ENCODE peak calls at places on chromosomes 3 and 15, in seven cellular contexts. L, G, E, Y, N, F and M are unnamed samples.

GRCh38 chr15:51093865-51094605 is 671 bp downstream of the TNFAIP8L3 start:
- DNase-seq in L (no peak), N (peak), G (no peak), Y (peak), E (no peak), F (no peak), M (peak)

GRCh38 chr15:77599899-77600298 is 32.8 kb downstream of the LINGO1 start:
- DNase-seq in N (no peak), F (peak), L (no peak), Y (no peak), G (peak), E (peak), M (peak)

GRCh38 chr15:98954411-98954810 is 53.2 kb downstream of the PGPEP1L start:
- DNase-seq in F (peak), N (no peak), Y (peak), L (no peak), G (peak), E (no peak), M (no peak)

GRCh38 chr3:36302626-36303025 is 77.7 kb upstream of the STAC start:
- DNase-seq in G (no peak), E (no peak), F (no peak), L (no peak), Y (no peak), N (no peak), M (no peak)

GRCh38 chr3:64872385-64872784 is 184.6 kb upstream of the ADAMTS9 start:
- DNase-seq in F (no peak), G (no peak), Y (no peak), E (no peak), N (no peak), L (no peak), M (no peak)

GRCh38 chr3:81758275-81758674 is 3.2 kb downstream of the GBE1 start:
- DNase-seq in N (no peak), Y (no peak), F (no peak), G (peak), E (no peak), L (no peak), M (no peak)

GRCh38 chr15:96066126-96066525 is 264.4 kb upstream of the NR2F2 start:
- DNase-seq in L (no peak), N (no peak), F (no peak), G (no peak), Y (no peak), E (no peak), M (no peak)

GRCh38 chr3:129228891-129229585 is 20.4 kb upstream of the COPG1 start:
- DNase-seq in E (peak), N (peak), G (peak), F (peak), L (no peak), Y (peak), M (peak)

GRCh38 chr3:80559701-80560100 is 791.9 kb upstream of the ROBO1 start:
- DNase-seq in G (no peak), L (no peak), N (no peak), Y (no peak), E (no peak), F (no peak), M (peak)

GRCh38 chr15:34892963-34893591 is 76.5 kb downstream of the AQR start:
- DNase-seq in G (no peak), N (no peak), E (peak), Y (no peak), L (no peak), F (no peak), M (peak)

GRCh38 chr3:146078031-146078430 is 83.0 kb downstream of the PLOD2 start:
- DNase-seq in E (no peak), G (peak), N (no peak), F (no peak), L (no peak), Y (no peak), M (no peak)

GRCh38 chr3:13852638-13853009 is 27.2 kb downstream of the WNT7A start:
- DNase-seq in E (no peak), F (no peak), Y (no peak), N (no peak), L (no peak), G (no peak), M (no peak)

GRCh38 chr15:67146214-67146613 is 80.8 kb downstream of the SMAD3 start:
- DNase-seq in F (peak), N (no peak), Y (no peak), L (no peak), E (no peak), G (peak), M (no peak)

GRCh38 chr3:62164746-62165145 is 208.6 kb downstream of the FEZF2 start:
- DNase-seq in F (no peak), N (no peak), E (no peak), G (no peak), Y (no peak), L (no peak), M (no peak)
- H2BK120ac ChIP-seq in F (no peak), N (no peak), E (no peak), G (no peak), Y (no peak), L (no peak), M (no peak)

DNA sequence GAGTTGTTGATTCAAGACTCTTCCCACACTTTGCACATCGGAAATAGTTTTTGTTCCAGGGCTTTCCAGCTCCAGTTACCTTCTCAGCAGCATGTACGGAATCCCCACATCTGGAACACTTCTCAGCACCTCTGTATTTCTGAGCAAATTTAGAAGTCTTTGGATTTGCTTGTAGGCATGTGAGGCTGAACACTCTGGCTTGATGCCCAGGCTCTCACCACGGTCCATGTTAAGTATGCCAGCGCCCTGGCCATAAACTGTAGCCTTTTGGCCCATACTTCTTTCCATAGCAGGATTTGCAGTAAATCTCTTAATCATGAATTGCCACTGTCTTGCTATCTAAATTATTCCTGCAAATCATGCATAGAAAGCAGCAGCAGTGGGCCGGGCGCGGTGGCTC is 24.4 kb downstream of the ATP2C1 start:
- DNase-seq in Y (no peak), G (no peak), N (no peak), L (no peak), F (no peak), E (no peak), M (no peak)
- H2BK120ac ChIP-seq in Y (no peak), G (no peak), N (no peak), L (no peak), F (no peak), E (no peak), M (no peak)

DNA sequence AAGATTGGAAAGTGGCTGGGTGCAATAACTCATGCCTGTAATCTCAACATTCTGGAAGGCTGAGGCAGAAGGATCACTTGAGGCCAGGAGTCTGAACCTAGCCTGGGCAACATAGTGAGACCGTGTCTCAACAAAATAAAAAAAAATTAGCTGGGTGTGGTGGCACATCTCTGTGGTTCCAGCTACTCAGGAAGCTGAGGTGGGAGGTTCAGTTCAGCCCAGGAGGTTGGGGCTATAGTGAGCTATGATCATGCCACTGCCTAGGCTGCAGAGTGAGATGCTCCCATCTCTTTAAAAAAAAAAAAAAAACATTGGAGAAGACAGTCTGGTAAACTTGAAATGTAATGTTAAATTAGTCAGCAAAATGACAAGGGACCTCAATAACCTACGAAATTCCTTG is 57.9 kb downstream of the STAG1 start:
- DNase-seq in F (no peak), E (no peak), Y (no peak), G (no peak), L (no peak), N (no peak), M (no peak)
- H2BK120ac ChIP-seq in F (no peak), E (no peak), Y (no peak), G (no peak), L (no peak), N (no peak), M (no peak)

DNA sequence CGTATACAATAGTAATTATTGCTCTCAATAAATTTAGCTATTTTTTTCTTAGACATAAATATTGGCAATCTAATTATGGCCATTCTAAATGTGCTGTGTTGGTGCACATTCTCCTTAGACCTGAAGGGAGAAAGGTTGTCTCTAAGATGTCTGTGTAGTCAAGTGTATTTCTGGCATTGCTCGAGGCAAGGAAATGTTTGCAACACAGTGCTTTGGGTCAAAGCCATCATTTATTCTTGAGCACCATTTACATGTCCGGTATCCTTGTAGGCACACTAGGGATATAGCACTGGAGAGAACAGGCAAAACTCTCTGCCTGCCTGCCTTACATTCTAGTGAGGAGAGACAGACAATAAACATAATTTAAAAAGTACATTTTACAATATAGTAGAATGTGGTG is 2.6 kb upstream of the PHLDB2 start:
- DNase-seq in G (no peak), F (no peak), L (no peak), E (no peak), Y (no peak), N (no peak), M (no peak)
- H2BK120ac ChIP-seq in G (no peak), F (no peak), L (no peak), E (no peak), Y (no peak), N (no peak), M (no peak)

DNA sequence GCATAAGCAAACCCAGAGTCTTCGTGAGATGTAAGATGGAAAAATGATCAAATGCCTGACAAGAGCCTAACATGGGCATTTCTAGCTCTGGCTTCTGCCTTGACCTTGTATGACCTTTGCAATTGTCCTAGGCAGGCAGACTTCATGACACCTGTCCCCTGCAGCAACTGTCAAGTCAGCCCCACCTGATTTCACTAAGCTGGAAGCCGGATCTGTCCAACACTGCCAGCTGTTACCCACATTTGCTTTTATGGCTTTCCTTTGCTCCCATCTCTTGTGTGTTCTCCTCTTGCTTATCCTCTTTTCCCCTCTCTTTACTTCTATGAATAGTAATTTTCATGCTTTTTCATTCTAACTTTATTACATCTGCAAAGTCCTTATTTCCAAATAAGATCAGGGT is 48.5 kb upstream of the TNIK start:
- DNase-seq in N (no peak), L (no peak), G (no peak), F (no peak), Y (no peak), E (no peak), M (no peak)
- H2BK120ac ChIP-seq in N (no peak), L (no peak), G (no peak), F (no peak), Y (no peak), E (no peak), M (no peak)

GRCh38 chr3:24157106-24157505 is 212.0 kb downstream of the NR1D2 start:
- DNase-seq in E (no peak), N (no peak), G (no peak), F (no peak), L (no peak), Y (no peak), M (no peak)

GRCh38 chr3:24160424-24160823 is 215.3 kb downstream of the NR1D2 start:
- DNase-seq in G (peak), L (peak), N (peak), F (peak), E (peak), Y (peak), M (peak)

GRCh38 chr3:24156466-24156865 is 211.4 kb downstream of the NR1D2 start:
- DNase-seq in F (peak), G (peak), Y (peak), E (no peak), L (no peak), N (no peak), M (peak)

GRCh38 chr3:24161841-24162240 is 216.8 kb downstream of the NR1D2 start:
- DNase-seq in G (peak), F (peak), N (no peak), Y (peak), E (peak), L (no peak), M (peak)

DNA sequence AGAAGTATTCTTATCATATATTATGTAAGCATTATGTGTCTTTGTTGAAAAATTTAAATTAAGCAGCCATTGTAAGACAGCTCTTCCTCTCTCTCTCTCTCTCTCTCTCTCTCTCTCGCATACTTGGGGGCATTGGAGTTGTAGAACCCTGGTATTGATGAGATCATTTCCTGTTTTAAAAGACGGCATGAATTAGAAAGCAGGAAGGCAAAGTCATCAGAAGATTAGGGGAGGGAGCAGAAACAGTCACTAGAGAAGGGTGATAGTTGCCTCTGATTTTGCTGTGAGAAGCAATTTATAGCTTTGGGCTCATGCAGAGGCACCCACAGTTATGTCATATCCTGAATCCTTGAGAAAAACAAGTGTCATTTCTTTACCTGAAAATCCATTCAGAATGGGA is 213.7 kb downstream of the NR1D2 start:
- DNase-seq in Y (no peak), G (no peak), L (no peak), F (no peak), N (no peak), E (no peak), M (peak)
- H2BK120ac ChIP-seq in Y (no peak), G (no peak), L (no peak), F (no peak), N (no peak), E (no peak), M (no peak)

GRCh38 chr3:128068156-128068620 is 16.0 kb downstream of the SEC61A1 start:
- DNase-seq in L (peak), F (peak), E (peak), N (peak), Y (peak), G (peak), M (peak)
- H2BK120ac ChIP-seq in L (no peak), F (no peak), E (no peak), N (no peak), Y (no peak), G (no peak), M (no peak)

DNA sequence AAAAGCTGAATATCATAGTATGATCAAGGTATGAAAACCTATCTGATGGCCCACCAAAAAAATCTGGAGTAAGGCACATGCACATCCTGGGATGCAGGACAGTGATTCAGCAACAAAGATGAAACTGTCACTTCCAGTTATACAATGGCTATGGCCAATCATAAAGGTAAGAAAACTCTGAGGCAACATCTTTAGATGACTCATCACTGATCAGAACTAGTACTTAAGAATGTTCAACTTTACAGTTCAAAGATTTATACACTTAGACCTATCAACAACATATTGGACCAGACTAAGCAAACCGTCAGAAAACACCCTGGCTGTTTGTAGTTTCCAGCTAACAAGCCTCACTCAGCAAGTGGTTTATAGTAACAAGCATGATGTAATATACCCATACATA is 21.3 kb upstream of the PLCH1 start:
- DNase-seq in E (no peak), G (peak), Y (no peak), N (no peak), L (no peak), F (peak), M (no peak)
- H2BK120ac ChIP-seq in E (no peak), G (peak), Y (no peak), N (no peak), L (no peak), F (no peak), M (no peak)

DNA sequence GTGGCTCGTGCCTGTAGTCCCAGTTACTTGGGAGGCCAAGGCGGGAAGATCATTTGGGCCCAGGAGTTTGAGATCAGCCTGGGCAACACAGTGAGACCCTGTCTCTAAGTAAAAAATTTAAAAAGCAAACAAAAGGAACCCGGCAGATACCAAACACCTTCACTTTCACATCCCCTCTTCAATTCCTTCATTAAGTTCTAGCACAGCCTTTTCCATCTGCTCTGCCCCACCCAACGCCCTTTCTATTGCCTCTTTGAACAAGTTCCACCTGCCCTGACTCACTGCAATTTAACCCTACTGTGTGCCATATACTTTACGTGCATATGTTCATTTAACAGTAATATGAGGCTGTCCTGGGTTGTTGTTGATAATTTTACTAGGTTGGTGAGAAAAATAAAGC is 12.4 kb upstream of the SPG11 start:
- DNase-seq in E (no peak), Y (no peak), G (no peak), F (no peak), L (no peak), N (no peak), M (no peak)
- H2BK120ac ChIP-seq in E (no peak), Y (no peak), G (no peak), F (no peak), L (no peak), N (no peak), M (no peak)